ENCODE peak calls at places on chromosome 18, in seven cellular contexts. W is SK-N-SH, E is GM12891, C is K562, A is HepG2, O is GM12878, Z is H1. K is an unnamed sample.

GRCh38 chr18:29157057-29157780 is 980.3 kb upstream of the CDH2 start:
- DNase-seq in W (no peak), E (no peak), C (no peak), A (no peak), O (no peak), Z (no peak), K (no peak)

GRCh38 chr18:51128533-51128932 is 68.9 kb downstream of the MEX3C start:
- DNase-seq in W (no peak), E (no peak), C (no peak), A (no peak), O (no peak), Z (no peak), K (no peak)

GRCh38 chr18:55544028-55544427 is 44.0 kb downstream of the TCF4 start:
- DNase-seq in W (peak), E (no peak), C (no peak), A (no peak), O (no peak), Z (no peak), K (no peak)

GRCh38 chr18:8354304-8354703 is 254.9 kb upstream of the RAB12 start:
- DNase-seq in W (no peak), E (no peak), C (no peak), A (peak), O (no peak), Z (no peak), K (no peak)

GRCh38 chr18:80200171-80200931 is 47.0 kb downstream of the PARD6G start:
- DNase-seq in W (no peak), E (no peak), C (no peak), A (peak), O (no peak), Z (no peak), K (no peak)

GRCh38 chr18:12770469-12771219 is 67.8 kb downstream of the PSMG2 start:
- DNase-seq in W (no peak), E (no peak), C (no peak), A (no peak), O (no peak), Z (no peak), K (no peak)

GRCh38 chr18:6561893-6562292 is 147.2 kb upstream of the L3MBTL4 start:
- DNase-seq in W (no peak), E (no peak), C (no peak), A (no peak), O (no peak), Z (no peak), K (no peak)

GRCh38 chr18:52451851-52452250 is 111.9 kb downstream of the DCC start:
- DNase-seq in W (peak), E (no peak), C (no peak), A (no peak), O (no peak), Z (no peak), K (no peak)

GRCh38 chr18:60870261-60870966 is 462.8 kb upstream of the CDH20 start:
- DNase-seq in W (peak), E (no peak), C (no peak), A (no peak), O (no peak), Z (no peak), K (no peak)

GRCh38 chr18:68817584-68817983 is 19.7 kb downstream of the CCDC102B start:
- DNase-seq in W (no peak), E (no peak), C (no peak), A (no peak), O (no peak), Z (no peak), K (no peak)

GRCh38 chr18:59993560-59993959 is 93.8 kb downstream of the PMAIP1 start:
- DNase-seq in W (no peak), E (no peak), C (no peak), A (no peak), O (no peak), Z (no peak), K (no peak)

GRCh38 chr18:10201226-10201625 is 253.2 kb upstream of the APCDD1 start:
- DNase-seq in W (no peak), E (no peak), C (no peak), A (no peak), O (no peak), Z (no peak), K (no peak)

GRCh38 chr18:54776282-54776977 is 51.8 kb upstream of the RAB27B start:
- DNase-seq in W (no peak), E (no peak), C (no peak), A (peak), O (peak), Z (no peak), K (no peak)

GRCh38 chr18:24366328-24366727 is 31.3 kb downstream of the OSBPL1A start:
- DNase-seq in W (no peak), E (no peak), C (no peak), A (no peak), O (no peak), Z (no peak), K (no peak)

GRCh38 chr18:25349926-25350560 is 1.9 kb downstream of the ZNF521 start:
- DNase-seq in W (peak), E (no peak), C (no peak), A (no peak), O (no peak), Z (no peak), K (no peak)

GRCh38 chr18:36337679-36338419 is 40.3 kb downstream of the FHOD3 start:
- DNase-seq in W (no peak), E (no peak), C (no peak), A (peak), O (no peak), Z (no peak), K (no peak)

GRCh38 chr18:55821219-55821618 is 233.2 kb upstream of the TCF4 start:
- DNase-seq in W (no peak), E (no peak), C (no peak), A (no peak), O (no peak), Z (no peak), K (no peak)

GRCh38 chr18:46341989-46342525 is 237.9 kb downstream of the HAUS1 start:
- DNase-seq in W (no peak), E (no peak), C (no peak), A (no peak), O (no peak), Z (no peak), K (no peak)
- TF ChIP-seq TAF1 in W (no peak), E (no peak), C (no peak), A (no peak), O (no peak), Z (no peak), K (no peak)

DNA sequence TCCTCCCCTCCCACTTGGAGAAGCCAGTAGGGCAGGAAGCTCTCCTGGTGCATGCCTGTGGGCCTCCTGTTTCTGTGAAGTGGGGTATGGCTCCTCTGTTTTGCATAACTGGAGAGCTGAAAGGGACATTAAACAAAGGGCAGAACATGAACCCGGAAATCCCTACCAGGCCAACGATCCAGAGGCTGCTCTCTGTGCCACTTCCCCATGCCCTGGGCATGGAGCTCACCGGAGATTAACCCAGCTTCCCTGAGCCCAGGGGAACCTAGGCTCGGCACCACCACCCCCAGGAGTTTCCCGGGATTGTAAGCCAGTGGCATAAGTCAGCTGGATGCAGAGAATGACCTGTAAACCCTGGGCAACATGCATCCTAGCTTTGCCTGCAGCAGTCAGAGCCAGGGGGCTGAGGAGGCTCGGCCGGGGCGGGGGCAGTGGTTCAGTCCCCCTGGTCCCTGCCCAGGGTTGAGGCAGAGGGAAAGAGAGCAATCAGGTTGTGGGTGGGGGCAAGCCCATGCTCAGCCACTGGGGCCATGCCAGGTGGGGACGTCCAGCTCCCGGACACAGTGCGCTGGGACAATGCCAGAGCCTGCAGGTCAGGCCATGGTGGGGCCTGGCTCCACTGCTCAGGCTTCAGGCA is 49.5 kb downstream of the TIMM21 start:
- DNase-seq in W (no peak), E (no peak), C (no peak), A (no peak), O (no peak), Z (no peak), K (no peak)
- TF ChIP-seq TAF1 in W (no peak), E (no peak), C (no peak), A (no peak), O (no peak), Z (no peak), K (no peak)

DNA sequence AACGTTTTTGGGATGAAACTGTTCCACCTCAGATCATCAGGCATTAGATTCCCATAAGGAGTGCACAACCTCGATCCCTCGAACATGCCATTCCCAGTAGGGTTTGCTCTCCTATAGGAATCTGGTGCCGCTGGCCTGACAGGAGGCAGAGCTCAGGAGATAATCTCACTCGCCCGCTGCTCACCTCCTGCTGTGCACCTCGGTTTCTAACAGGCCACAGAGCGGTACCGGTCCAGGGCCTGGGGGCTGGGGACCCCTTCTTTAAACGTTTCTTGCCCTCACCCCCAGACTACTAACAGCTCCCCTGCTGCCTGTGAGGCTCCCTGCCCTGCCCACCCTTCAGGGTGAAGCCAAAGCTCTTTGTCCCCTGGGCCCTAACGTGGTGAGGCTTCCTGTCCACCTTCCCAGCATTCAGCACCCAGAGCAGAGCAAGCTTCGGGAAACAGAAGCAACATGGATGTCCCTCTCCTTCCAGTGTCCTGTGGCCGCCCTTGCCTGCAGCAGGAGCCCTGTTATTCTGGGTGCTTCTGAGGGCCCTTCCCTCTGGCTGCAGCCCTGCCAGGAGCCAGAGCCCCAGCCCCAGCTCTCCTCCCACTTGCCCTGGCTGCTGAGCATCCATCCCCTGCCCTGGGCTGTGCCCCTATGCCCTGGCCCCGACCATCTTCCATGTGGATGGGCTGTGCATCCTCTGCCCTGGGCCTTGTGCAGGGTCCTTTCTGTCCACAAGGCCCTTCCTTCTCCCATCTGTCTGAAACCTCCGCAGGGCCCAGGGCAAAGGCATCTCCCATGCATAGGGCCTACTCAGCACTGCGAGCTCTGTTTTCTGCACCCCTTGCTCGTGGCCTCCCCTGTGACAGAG is 140.1 kb downstream of the MBP start:
- DNase-seq in W (no peak), E (no peak), C (no peak), A (no peak), O (no peak), Z (no peak), K (no peak)
- TF ChIP-seq TAF1 in W (no peak), E (no peak), C (no peak), A (no peak), O (no peak), Z (no peak), K (no peak)

DNA sequence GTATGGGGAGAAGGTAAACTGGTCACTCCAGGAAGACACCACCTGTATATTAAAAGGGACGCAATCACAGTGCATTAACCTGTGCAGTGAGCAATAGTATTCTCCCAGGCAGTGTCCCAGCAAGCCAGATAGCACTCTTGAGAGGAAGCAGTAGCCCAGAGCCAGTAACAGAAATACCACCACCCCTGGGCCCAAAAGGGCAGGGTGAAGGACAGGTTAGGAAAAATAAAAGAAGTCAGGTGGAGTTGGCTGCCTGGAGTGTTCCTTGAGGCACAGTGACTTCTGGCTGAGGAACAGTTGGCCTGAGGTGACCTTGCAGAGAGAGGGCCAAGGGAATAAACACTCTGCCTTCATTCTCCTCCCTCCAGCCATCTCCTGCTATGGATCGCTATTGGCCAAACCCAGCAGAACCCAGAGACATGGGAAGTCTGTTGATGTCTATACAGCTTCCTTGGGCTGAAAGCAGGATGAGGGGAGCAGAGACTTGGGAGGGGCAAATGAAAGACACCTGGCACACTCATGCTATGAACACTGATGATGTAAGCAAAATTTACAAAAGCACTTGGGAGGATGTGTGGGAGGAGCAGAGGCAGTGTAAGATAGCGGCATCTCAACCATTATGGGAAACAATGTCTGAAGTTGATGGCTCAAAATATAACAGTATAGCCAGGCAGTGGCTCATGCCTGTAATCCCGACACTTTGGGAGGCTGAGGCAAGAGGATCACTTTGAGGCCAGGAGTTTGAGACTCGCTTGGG is 7.5 kb downstream of the C18orf32 start:
- DNase-seq in W (no peak), E (no peak), C (peak), A (no peak), O (no peak), Z (no peak), K (no peak)
- TF ChIP-seq TAF1 in W (no peak), E (no peak), C (no peak), A (no peak), O (no peak), Z (no peak), K (no peak)

K was measured in GM12892.